ENCODE peak calls at places on chromosome 12, in seven cellular contexts. One of them, this sample, is unnamed.
A peak's percentile ranks its signal among the peaks of the same experiment; 100 is the strongest.

GRCh38 chr12:110579889-110580253 is 3.2 kb downstream of the PPTC7 start:
- DNase-seq in IMR-90: no peak
- DNase-seq in progenitor cell of endocrine pancreas: no peak
- DNase-seq in AG09319: no peak
- DNase-seq in HFFc6: no peak
- DNase-seq in neural crest cell: no peak
- DNase-seq in mucosa of descending colon: no peak
- DNase-seq in this sample: no peak

GRCh38 chr12:132502149-132502881 is 12.4 kb downstream of the FBRSL1 start:
- DNase-seq in IMR-90: no peak
- DNase-seq in progenitor cell of endocrine pancreas: no peak
- DNase-seq in AG09319: no peak
- DNase-seq in HFFc6: no peak
- DNase-seq in neural crest cell: no peak
- DNase-seq in mucosa of descending colon: no peak
- DNase-seq in this sample: no peak

GRCh38 chr12:20183563-20183962 is 184.8 kb upstream of the PDE3A start:
- DNase-seq in IMR-90: peak; percentile 70
- DNase-seq in progenitor cell of endocrine pancreas: no peak
- DNase-seq in AG09319: no peak
- DNase-seq in HFFc6: no peak
- DNase-seq in neural crest cell: no peak
- DNase-seq in mucosa of descending colon: no peak
- DNase-seq in this sample: no peak

GRCh38 chr12:4134833-4135597 is 138.5 kb upstream of the CCND2 start:
- DNase-seq in IMR-90: no peak
- DNase-seq in progenitor cell of endocrine pancreas: no peak
- DNase-seq in AG09319: no peak
- DNase-seq in HFFc6: no peak
- DNase-seq in neural crest cell: no peak
- DNase-seq in mucosa of descending colon: no peak
- DNase-seq in this sample: peak; percentile 52

GRCh38 chr12:103731539-103731938 is 109.5 kb downstream of the NT5DC3 start:
- DNase-seq in IMR-90: no peak
- DNase-seq in progenitor cell of endocrine pancreas: no peak
- DNase-seq in AG09319: no peak
- DNase-seq in HFFc6: no peak
- DNase-seq in neural crest cell: no peak
- DNase-seq in mucosa of descending colon: no peak
- DNase-seq in this sample: no peak

GRCh38 chr12:7395950-7396349 is 48.0 kb downstream of the CD163L1 start:
- DNase-seq in IMR-90: peak; percentile 6
- DNase-seq in progenitor cell of endocrine pancreas: no peak
- DNase-seq in AG09319: no peak
- DNase-seq in HFFc6: peak; percentile 36
- DNase-seq in neural crest cell: no peak
- DNase-seq in mucosa of descending colon: no peak
- DNase-seq in this sample: no peak

GRCh38 chr12:162467-163307 is 51.3 kb downstream of the SLC6A12 start:
- DNase-seq in IMR-90: no peak
- DNase-seq in progenitor cell of endocrine pancreas: no peak
- DNase-seq in AG09319: no peak
- DNase-seq in HFFc6: no peak
- DNase-seq in neural crest cell: no peak
- DNase-seq in mucosa of descending colon: no peak
- DNase-seq in this sample: no peak

GRCh38 chr12:6899837-6900519 is 4.6 kb upstream of the LRRC23 start:
- DNase-seq in IMR-90: peak; percentile 38
- DNase-seq in progenitor cell of endocrine pancreas: no peak
- DNase-seq in AG09319: no peak
- DNase-seq in HFFc6: no peak
- DNase-seq in neural crest cell: no peak
- DNase-seq in mucosa of descending colon: peak; percentile 85
- DNase-seq in this sample: no peak

GRCh38 chr12:74581439-74581838 is 43.8 kb downstream of the ATXN7L3B start:
- DNase-seq in IMR-90: no peak
- DNase-seq in progenitor cell of endocrine pancreas: no peak
- DNase-seq in AG09319: no peak
- DNase-seq in HFFc6: no peak
- DNase-seq in neural crest cell: no peak
- DNase-seq in mucosa of descending colon: no peak
- DNase-seq in this sample: no peak

GRCh38 chr12:21416611-21417121 is 20.8 kb upstream of the PYROXD1 start:
- DNase-seq in IMR-90: peak; percentile 42
- DNase-seq in progenitor cell of endocrine pancreas: no peak
- DNase-seq in AG09319: no peak
- DNase-seq in HFFc6: peak; percentile 75
- DNase-seq in neural crest cell: no peak
- DNase-seq in mucosa of descending colon: no peak
- DNase-seq in this sample: no peak

GRCh38 chr12:12432373-12432772 is 75.5 kb downstream of the BORCS5 start:
- DNase-seq in IMR-90: peak; percentile 96
- DNase-seq in progenitor cell of endocrine pancreas: no peak
- DNase-seq in AG09319: peak; percentile 75
- DNase-seq in HFFc6: peak; percentile 79
- DNase-seq in neural crest cell: no peak
- DNase-seq in mucosa of descending colon: no peak
- DNase-seq in this sample: no peak

GRCh38 chr12:124713436-124714082 is 146.1 kb upstream of the NCOR2 start:
- DNase-seq in IMR-90: peak; percentile 89
- DNase-seq in progenitor cell of endocrine pancreas: no peak
- DNase-seq in AG09319: no peak
- DNase-seq in HFFc6: no peak
- DNase-seq in neural crest cell: no peak
- DNase-seq in mucosa of descending colon: no peak
- DNase-seq in this sample: no peak

GRCh38 chr12:15634010-15634676 is 155.0 kb downstream of the EPS8 start:
- DNase-seq in IMR-90: peak; percentile 70
- DNase-seq in progenitor cell of endocrine pancreas: no peak
- DNase-seq in AG09319: no peak
- DNase-seq in HFFc6: peak; percentile 43
- DNase-seq in neural crest cell: no peak
- DNase-seq in mucosa of descending colon: no peak
- DNase-seq in this sample: no peak

GRCh38 chr12:124548854-124549378 is 18.5 kb downstream of the NCOR2 start:
- DNase-seq in IMR-90: peak; percentile 87
- DNase-seq in progenitor cell of endocrine pancreas: no peak
- DNase-seq in AG09319: peak; percentile 90
- DNase-seq in HFFc6: peak; percentile 46
- DNase-seq in neural crest cell: no peak
- DNase-seq in mucosa of descending colon: peak; percentile 58
- DNase-seq in this sample: no peak

GRCh38 chr12:49937639-49938300 is 12.8 kb upstream of the AQP2 start:
- DNase-seq in IMR-90: peak; percentile 10
- DNase-seq in progenitor cell of endocrine pancreas: no peak
- DNase-seq in AG09319: no peak
- DNase-seq in HFFc6: no peak
- DNase-seq in neural crest cell: no peak
- DNase-seq in mucosa of descending colon: no peak
- DNase-seq in this sample: no peak

GRCh38 chr12:107514887-107515445 is 170.6 kb upstream of the PWP1 start:
- DNase-seq in IMR-90: peak; percentile 67
- DNase-seq in progenitor cell of endocrine pancreas: no peak
- DNase-seq in AG09319: no peak
- DNase-seq in HFFc6: no peak
- DNase-seq in neural crest cell: no peak
- DNase-seq in mucosa of descending colon: no peak
- DNase-seq in this sample: no peak

GRCh38 chr12:39638178-39638577 is 18.6 kb upstream of the ABCD2 start:
- DNase-seq in IMR-90: no peak
- DNase-seq in progenitor cell of endocrine pancreas: no peak
- DNase-seq in AG09319: no peak
- DNase-seq in HFFc6: no peak
- DNase-seq in neural crest cell: no peak
- DNase-seq in mucosa of descending colon: no peak
- DNase-seq in this sample: no peak

GRCh38 chr12:52004042-52004648 is 2.6 kb upstream of the TAMALIN start:
- DNase-seq in IMR-90: peak; percentile 55
- DNase-seq in progenitor cell of endocrine pancreas: no peak
- DNase-seq in AG09319: no peak
- DNase-seq in HFFc6: peak; percentile 44
- DNase-seq in neural crest cell: peak; percentile 42
- DNase-seq in mucosa of descending colon: no peak
- DNase-seq in this sample: peak; percentile 66

GRCh38 chr12:45721374-45721773 is 8.1 kb upstream of the ARID2 start:
- DNase-seq in IMR-90: no peak
- DNase-seq in progenitor cell of endocrine pancreas: no peak
- DNase-seq in AG09319: no peak
- DNase-seq in HFFc6: no peak
- DNase-seq in neural crest cell: no peak
- DNase-seq in mucosa of descending colon: no peak
- DNase-seq in this sample: no peak

GRCh38 chr12:13661005-13661887 is 320.2 kb downstream of the GRIN2B start:
- DNase-seq in IMR-90: peak; percentile 47
- DNase-seq in progenitor cell of endocrine pancreas: peak; percentile 44
- DNase-seq in AG09319: peak; percentile 11
- DNase-seq in HFFc6: peak; percentile 1
- DNase-seq in neural crest cell: peak; percentile 47
- DNase-seq in mucosa of descending colon: no peak
- DNase-seq in this sample: peak; percentile 58

GRCh38 chr12:40834321-40834720 is 142.1 kb downstream of the CNTN1 start:
- DNase-seq in IMR-90: no peak
- DNase-seq in progenitor cell of endocrine pancreas: no peak
- DNase-seq in AG09319: no peak
- DNase-seq in HFFc6: no peak
- DNase-seq in neural crest cell: no peak
- DNase-seq in mucosa of descending colon: no peak
- DNase-seq in this sample: no peak

GRCh38 chr12:75602111-75602510 is 90.7 kb upstream of the KRR1 start:
- DNase-seq in IMR-90: no peak
- DNase-seq in progenitor cell of endocrine pancreas: no peak
- DNase-seq in AG09319: no peak
- DNase-seq in HFFc6: no peak
- DNase-seq in neural crest cell: no peak
- DNase-seq in mucosa of descending colon: no peak
- DNase-seq in this sample: no peak

GRCh38 chr12:131721548-131721947 is 10.7 kb downstream of the SFSWAP start:
- DNase-seq in IMR-90: no peak
- DNase-seq in progenitor cell of endocrine pancreas: no peak
- DNase-seq in AG09319: no peak
- DNase-seq in HFFc6: no peak
- DNase-seq in neural crest cell: no peak
- DNase-seq in mucosa of descending colon: no peak
- DNase-seq in this sample: no peak

GRCh38 chr12:128671528-128672042 is 152.2 kb downstream of the SLC15A4 start:
- DNase-seq in IMR-90: no peak
- DNase-seq in progenitor cell of endocrine pancreas: no peak
- DNase-seq in AG09319: no peak
- DNase-seq in HFFc6: no peak
- DNase-seq in neural crest cell: no peak
- DNase-seq in mucosa of descending colon: no peak
- DNase-seq in this sample: no peak
- TF ChIP-seq CTCF in IMR-90: no peak
- TF ChIP-seq CTCF in progenitor cell of endocrine pancreas: no peak
- TF ChIP-seq CTCF in AG09319: no peak
- TF ChIP-seq CTCF in HFFc6: no peak
- TF ChIP-seq CTCF in neural crest cell: no peak
- TF ChIP-seq CTCF in mucosa of descending colon: no peak
- TF ChIP-seq CTCF in this sample: no peak

GRCh38 chr12:117169548-117169947 is 20.7 kb downstream of the FBXO21 start:
- DNase-seq in IMR-90: no peak
- DNase-seq in progenitor cell of endocrine pancreas: no peak
- DNase-seq in AG09319: no peak
- DNase-seq in HFFc6: no peak
- DNase-seq in neural crest cell: no peak
- DNase-seq in mucosa of descending colon: no peak
- DNase-seq in this sample: no peak
- TF ChIP-seq CTCF in IMR-90: no peak
- TF ChIP-seq CTCF in progenitor cell of endocrine pancreas: no peak
- TF ChIP-seq CTCF in AG09319: no peak
- TF ChIP-seq CTCF in HFFc6: no peak
- TF ChIP-seq CTCF in neural crest cell: no peak
- TF ChIP-seq CTCF in mucosa of descending colon: no peak
- TF ChIP-seq CTCF in this sample: no peak

GRCh38 chr12:116201359-116201758 is 76.1 kb downstream of the MED13L start:
- DNase-seq in IMR-90: no peak
- DNase-seq in progenitor cell of endocrine pancreas: no peak
- DNase-seq in AG09319: no peak
- DNase-seq in HFFc6: no peak
- DNase-seq in neural crest cell: no peak
- DNase-seq in mucosa of descending colon: no peak
- DNase-seq in this sample: no peak

GRCh38 chr12:116201908-116202307 is 75.6 kb downstream of the MED13L start:
- DNase-seq in IMR-90: peak; percentile 53
- DNase-seq in progenitor cell of endocrine pancreas: no peak
- DNase-seq in AG09319: no peak
- DNase-seq in HFFc6: peak; percentile 24
- DNase-seq in neural crest cell: no peak
- DNase-seq in mucosa of descending colon: no peak
- DNase-seq in this sample: no peak

GRCh38 chr12:116204169-116204568 is 73.3 kb downstream of the MED13L start:
- DNase-seq in IMR-90: no peak
- DNase-seq in progenitor cell of endocrine pancreas: no peak
- DNase-seq in AG09319: no peak
- DNase-seq in HFFc6: no peak
- DNase-seq in neural crest cell: no peak
- DNase-seq in mucosa of descending colon: no peak
- DNase-seq in this sample: no peak

GRCh38 chr12:116202433-116202832 is 75.1 kb downstream of the MED13L start:
- DNase-seq in IMR-90: no peak
- DNase-seq in progenitor cell of endocrine pancreas: no peak
- DNase-seq in AG09319: no peak
- DNase-seq in HFFc6: no peak
- DNase-seq in neural crest cell: no peak
- DNase-seq in mucosa of descending colon: no peak
- DNase-seq in this sample: no peak

DNA sequence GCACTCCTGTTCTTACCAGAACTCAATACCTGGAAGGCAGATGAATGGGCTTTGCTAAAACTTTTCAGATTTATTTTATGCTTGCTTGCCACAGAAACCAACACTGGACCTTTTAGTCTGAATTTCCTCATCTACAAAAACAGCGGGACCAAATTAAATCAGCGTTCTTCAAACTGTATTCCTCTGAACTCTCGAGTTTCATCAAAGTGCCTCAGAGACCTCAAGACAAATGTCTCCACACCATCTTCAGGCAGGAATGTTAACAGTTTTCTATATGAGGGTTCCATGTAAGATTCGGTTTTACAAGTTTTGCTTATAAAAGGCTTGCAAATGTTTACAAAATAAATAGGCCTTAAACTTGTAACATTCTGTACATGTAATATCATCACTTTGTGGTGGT is 74.6 kb downstream of the MED13L start:
- DNase-seq in IMR-90: peak; percentile 30
- DNase-seq in progenitor cell of endocrine pancreas: no peak
- DNase-seq in AG09319: no peak
- DNase-seq in HFFc6: peak; percentile 35
- DNase-seq in neural crest cell: no peak
- DNase-seq in mucosa of descending colon: no peak
- DNase-seq in this sample: no peak
- TF ChIP-seq CTCF in IMR-90: peak; percentile 36
- TF ChIP-seq CTCF in progenitor cell of endocrine pancreas: no peak
- TF ChIP-seq CTCF in AG09319: peak; percentile 40
- TF ChIP-seq CTCF in HFFc6: peak; percentile 59
- TF ChIP-seq CTCF in neural crest cell: peak; percentile 18
- TF ChIP-seq CTCF in mucosa of descending colon: no peak
- TF ChIP-seq CTCF in this sample: no peak

DNA sequence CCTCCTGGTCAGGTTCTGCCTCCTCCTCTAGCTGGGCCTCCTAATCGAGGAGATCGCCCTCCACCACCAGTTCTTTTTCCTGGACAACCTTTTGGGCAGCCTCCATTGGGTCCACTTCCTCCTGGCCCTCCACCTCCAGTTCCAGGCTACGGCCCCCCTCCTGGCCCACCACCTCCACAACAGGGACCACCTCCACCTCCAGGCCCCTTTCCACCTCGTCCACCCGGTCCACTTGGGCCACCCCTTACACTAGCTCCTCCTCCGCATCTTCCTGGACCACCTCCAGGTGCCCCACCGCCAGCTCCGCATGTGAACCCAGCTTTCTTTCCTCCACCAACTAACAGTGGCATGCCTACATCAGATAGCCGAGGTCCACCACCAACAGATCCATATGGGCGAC is 19.3 kb downstream of the CPSF6 start:
- DNase-seq in IMR-90: no peak
- DNase-seq in progenitor cell of endocrine pancreas: no peak
- DNase-seq in AG09319: no peak
- DNase-seq in HFFc6: no peak
- DNase-seq in neural crest cell: no peak
- DNase-seq in mucosa of descending colon: no peak
- DNase-seq in this sample: no peak
- TF ChIP-seq CTCF in IMR-90: no peak
- TF ChIP-seq CTCF in progenitor cell of endocrine pancreas: no peak
- TF ChIP-seq CTCF in AG09319: no peak
- TF ChIP-seq CTCF in HFFc6: no peak
- TF ChIP-seq CTCF in neural crest cell: no peak
- TF ChIP-seq CTCF in mucosa of descending colon: no peak
- TF ChIP-seq CTCF in this sample: no peak

This sample was measured in endothelial cell.